ENCODE peak calls at places on chromosomes 6 and 20, in ten cellular contexts. E is HCT116; T is keratinocyte; Y is right lobe of liver; D is heart left ventricle; Z is mammary epithelial cell; R is CD8-positive, alpha-beta memory T cell; O is K562; V is GM23248; M is BE2C. U is an unnamed sample.

GRCh38 chr6:21935561-21936028 is 342.0 kb downstream of the SOX4 start:
- DNase-seq in E (peak; percentile 27), T (no peak), Y (peak; percentile 49), D (no peak), Z (peak; percentile 51), R (no peak), O (peak; percentile 34), V (peak; percentile 72), M (peak; percentile 40), U (peak; percentile 55)

GRCh38 chr6:169429001-169429400 is 175.4 kb upstream of the THBS2 start:
- DNase-seq in E (no peak), T (no peak), Y (no peak), D (no peak), Z (no peak), R (no peak), O (no peak), V (no peak), M (no peak), U (no peak)

GRCh38 chr6:138206862-138207261 is 11.4 kb downstream of the PBOV1 start:
- DNase-seq in E (no peak), T (no peak), Y (no peak), D (no peak), Z (no peak), R (no peak), O (no peak), V (no peak), M (no peak), U (no peak)

GRCh38 chr6:150290429-150290828 is 78.4 kb upstream of the IYD start:
- DNase-seq in E (no peak), T (no peak), Y (no peak), D (no peak), Z (peak; percentile 91), R (no peak), O (no peak), V (peak; percentile 95), M (no peak), U (no peak)

GRCh38 chr6:141552463-141552862 is 580.3 kb upstream of the GJE1 start:
- DNase-seq in E (peak; percentile 77), T (peak; percentile 79), Y (no peak), D (no peak), Z (peak; percentile 94), R (no peak), O (no peak), V (peak; percentile 41), M (no peak), U (no peak)

GRCh38 chr6:25652007-25652515 is at the start of gene SCGN:
- DNase-seq in E (no peak), T (no peak), Y (peak; percentile 66), D (peak; percentile 75), Z (peak; percentile 67), R (no peak), O (peak; percentile 63), V (peak; percentile 75), M (peak; percentile 74), U (peak; percentile 57)

GRCh38 chr20:50344232-50345071 is 153.8 kb downstream of the CEBPB start:
- DNase-seq in E (no peak), T (no peak), Y (no peak), D (peak; percentile 33), Z (no peak), R (no peak), O (peak; percentile 54), V (no peak), M (no peak), U (no peak)

GRCh38 chr6:41071501-41071922 is 644 bp downstream of the OARD1 start:
- DNase-seq in E (no peak), T (no peak), Y (no peak), D (no peak), Z (no peak), R (no peak), O (no peak), V (no peak), M (no peak), U (no peak)

GRCh38 chr6:29651413-29652197 is 5.3 kb upstream of the MOG start:
- DNase-seq in E (peak; percentile 38), T (no peak), Y (no peak), D (no peak), Z (no peak), R (peak; percentile 31), O (peak; percentile 54), V (peak; percentile 60), M (no peak), U (no peak)

GRCh38 chr20:47809561-47809960 is 24.3 kb upstream of the SULF2 start:
- DNase-seq in E (no peak), T (peak; percentile 99), Y (no peak), D (no peak), Z (peak; percentile 95), R (no peak), O (no peak), V (no peak), M (peak; percentile 83), U (no peak)

GRCh38 chr20:31605902-31606677 is 1.0 kb downstream of the ID1 start:
- DNase-seq in E (no peak), T (no peak), Y (no peak), D (peak; percentile 69), Z (peak; percentile 12), R (no peak), O (peak; percentile 43), V (peak; percentile 60), M (peak; percentile 43), U (peak; percentile 35)

GRCh38 chr20:16801919-16802651 is 53.9 kb downstream of the OTOR start:
- DNase-seq in E (peak; percentile 56), T (peak; percentile 9), Y (peak; percentile 52), D (no peak), Z (peak; percentile 9), R (peak; percentile 5), O (peak; percentile 17), V (peak; percentile 60), M (peak; percentile 77), U (peak; percentile 68)

GRCh38 chr6:89369009-89369408 is 16.5 kb upstream of the UBE2J1 start:
- DNase-seq in E (no peak), T (no peak), Y (peak; percentile 73), D (no peak), Z (peak; percentile 54), R (no peak), O (no peak), V (peak; percentile 77), M (no peak), U (peak; percentile 76)

GRCh38 chr6:29014729-29015608 is 9.9 kb upstream of the ZNF311 start:
- DNase-seq in E (no peak), T (no peak), Y (no peak), D (no peak), Z (peak; percentile 26), R (no peak), O (no peak), V (no peak), M (no peak), U (no peak)

GRCh38 chr20:1844723-1845523 is 50.3 kb upstream of the SIRPA start:
- DNase-seq in E (no peak), T (no peak), Y (no peak), D (no peak), Z (no peak), R (peak; percentile 9), O (no peak), V (peak; percentile 52), M (no peak), U (peak; percentile 35)

GRCh38 chr20:10428008-10428407 is 6.0 kb downstream of the MKKS start:
- DNase-seq in E (no peak), T (no peak), Y (no peak), D (no peak), Z (no peak), R (no peak), O (no peak), V (no peak), M (no peak), U (no peak)
- H3K4me1 ChIP-seq in E (peaks cover 23% of the 10 kb centered on the region), T (peaks cover 30% of the 10 kb centered on the region), Y (peaks cover 23% of the 10 kb centered on the region), D (peaks cover 13% of the 10 kb centered on the region), Z (peaks cover 24% of the 10 kb centered on the region), R (peaks cover 26% of the 10 kb centered on the region), O (peaks cover 14% of the 10 kb centered on the region), V (peaks cover 6% of the 10 kb centered on the region), M (no peaks in the 10 kb centered on the region), U (peaks cover 16% of the 10 kb centered on the region)

DNA sequence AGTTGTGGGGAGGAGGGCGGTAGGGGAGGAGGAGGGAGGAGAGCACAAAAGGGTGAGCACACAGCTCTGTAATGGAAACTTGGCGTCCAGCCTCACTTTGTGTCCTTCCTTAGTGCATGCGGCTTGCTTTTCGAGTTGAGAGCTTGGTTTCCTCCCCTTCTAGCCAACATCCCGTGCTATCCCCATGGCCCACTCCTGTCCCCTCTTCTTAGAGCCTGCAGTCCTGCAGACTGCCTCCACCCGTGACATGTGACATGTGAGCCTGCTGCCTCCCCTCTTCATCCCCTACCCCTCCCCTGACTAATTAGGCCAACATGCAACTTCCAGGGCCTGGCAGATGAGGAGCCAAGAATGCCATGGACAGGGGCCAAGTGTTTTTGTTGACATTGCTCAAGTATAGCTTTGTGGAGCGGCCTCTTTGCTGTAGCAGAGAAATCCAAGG is 63.2 kb downstream of the SLC24A3 start:
- DNase-seq in E (no peak), T (no peak), Y (peak; percentile 57), D (no peak), Z (no peak), R (no peak), O (no peak), V (peak; percentile 13), M (no peak), U (peak; percentile 86)
- H3K9me3 ChIP-seq in E (no peaks in the 10 kb centered on the region), T (no peaks in the 10 kb centered on the region), Y (no peaks in the 10 kb centered on the region), D (no peaks in the 10 kb centered on the region), Z (no peaks in the 10 kb centered on the region), R (no peaks in the 10 kb centered on the region), O (no peaks in the 10 kb centered on the region), V (no peaks in the 10 kb centered on the region), M (no peaks in the 10 kb centered on the region), U (no peaks in the 10 kb centered on the region)

GRCh38 chr6:135014353-135014832 is 40.2 kb downstream of the HBS1L start:
- DNase-seq in E (no peak), T (no peak), Y (no peak), D (no peak), Z (no peak), R (peak; percentile 35), O (no peak), V (no peak), M (no peak), U (no peak)

GRCh38 chr6:135012349-135012748 is 42.3 kb downstream of the HBS1L start:
- DNase-seq in E (no peak), T (no peak), Y (no peak), D (no peak), Z (no peak), R (no peak), O (no peak), V (no peak), M (no peak), U (no peak)

GRCh38 chr6:135008941-135009290 is 45.7 kb downstream of the HBS1L start:
- DNase-seq in E (no peak), T (no peak), Y (no peak), D (no peak), Z (no peak), R (no peak), O (no peak), V (no peak), M (no peak), U (no peak)

GRCh38 chr6:135012764-135013163 is 41.9 kb downstream of the HBS1L start:
- DNase-seq in E (no peak), T (no peak), Y (no peak), D (no peak), Z (no peak), R (no peak), O (no peak), V (peak; percentile 84), M (no peak), U (no peak)

GRCh38 chr6:135013211-135013610 is 41.4 kb downstream of the HBS1L start:
- DNase-seq in E (no peak), T (no peak), Y (no peak), D (no peak), Z (no peak), R (no peak), O (no peak), V (no peak), M (no peak), U (no peak)
- H3K4me1 ChIP-seq in E (no peaks in the 10 kb centered on the region), T (no peaks in the 10 kb centered on the region), Y (peaks cover 9% of the 10 kb centered on the region), D (no peaks in the 10 kb centered on the region), Z (no peaks in the 10 kb centered on the region), R (peaks cover 43% of the 10 kb centered on the region), O (peaks cover 5% of the 10 kb centered on the region), V (peaks cover 26% of the 10 kb centered on the region), M (peaks cover 4% of the 10 kb centered on the region), U (no peaks in the 10 kb centered on the region)

GRCh38 chr6:168383062-168383854 is 57.7 kb upstream of the SMOC2 start:
- DNase-seq in E (no peak), T (no peak), Y (no peak), D (peak; percentile 9), Z (no peak), R (no peak), O (no peak), V (no peak), M (no peak), U (no peak)
- H3K9me3 ChIP-seq in E (peaks cover 8% of the 10 kb centered on the region), T (peaks cover 15% of the 10 kb centered on the region), Y (no peaks in the 10 kb centered on the region), D (no peaks in the 10 kb centered on the region), Z (peaks cover 65% of the 10 kb centered on the region), R (no peaks in the 10 kb centered on the region), O (peaks cover 11% of the 10 kb centered on the region), V (no peaks in the 10 kb centered on the region), M (no peaks in the 10 kb centered on the region), U (no peaks in the 10 kb centered on the region)